ENCODE peak calls at places on chromosomes 5 and 9, in nine cellular contexts. M is Calu3, A is SK-N-DZ, N is T-helper 17 cell, W is posterior cingulate gyrus, R is AG04449, B is dermis blood vessel endothelial cell, E is NCI-H1436, X is fibroblast of pulmonary artery. J is an unnamed sample.
A peak's percentile ranks its signal among the peaks of the same experiment; 100 is the strongest.

GRCh38 chr5:67414712-67415111 is 218.1 kb upstream of the CD180 start:
- DNase-seq in M (no peak), A (no peak), N (no peak), W (no peak), R (peak; percentile 26), B (peak; percentile 17), E (no peak), X (peak; percentile 64), J (no peak)

GRCh38 chr5:136056336-136056735 is 27.5 kb downstream of the TGFBI start:
- DNase-seq in M (no peak), A (no peak), N (no peak), W (no peak), R (no peak), B (no peak), E (no peak), X (no peak), J (no peak)

GRCh38 chr5:137605377-137605776 is 106.3 kb upstream of the SPOCK1 start:
- DNase-seq in M (no peak), A (no peak), N (no peak), W (no peak), R (no peak), B (peak; percentile 20), E (peak; percentile 43), X (peak; percentile 25), J (peak; percentile 29)

GRCh38 chr9:115267788-115268187 is 149.8 kb upstream of the TNC start:
- DNase-seq in M (no peak), A (no peak), N (no peak), W (no peak), R (no peak), B (no peak), E (no peak), X (peak; percentile 50), J (no peak)

GRCh38 chr5:54249210-54250028 is 61.0 kb downstream of the ARL15 start:
- DNase-seq in M (peak; percentile 52), A (peak; percentile 51), N (no peak), W (no peak), R (no peak), B (no peak), E (no peak), X (no peak), J (no peak)

GRCh38 chr9:124041817-124042116 is 30.2 kb downstream of the LHX2 start:
- DNase-seq in M (no peak), A (no peak), N (no peak), W (peak; percentile 57), R (no peak), B (no peak), E (no peak), X (no peak), J (no peak)

GRCh38 chr9:94921656-94922055 is 195.2 kb downstream of the AOPEP start:
- DNase-seq in M (no peak), A (no peak), N (no peak), W (no peak), R (no peak), B (no peak), E (no peak), X (no peak), J (no peak)

GRCh38 chr9:89473762-89474469 is 24.0 kb downstream of the SEMA4D start:
- DNase-seq in M (no peak), A (no peak), N (no peak), W (no peak), R (no peak), B (no peak), E (peak; percentile 8), X (no peak), J (no peak)

GRCh38 chr9:129716091-129716490 is 36.8 kb downstream of the PTGES start:
- DNase-seq in M (no peak), A (no peak), N (no peak), W (no peak), R (no peak), B (no peak), E (no peak), X (peak; percentile 22), J (no peak)

GRCh38 chr5:171850354-171850947 is 64.8 kb downstream of the SMIM23 start:
- DNase-seq in M (no peak), A (peak; percentile 34), N (no peak), W (no peak), R (no peak), B (peak; percentile 25), E (no peak), X (no peak), J (no peak)

GRCh38 chr5:109862301-109862700 is 172.6 kb downstream of the MAN2A1 start:
- DNase-seq in M (no peak), A (no peak), N (no peak), W (no peak), R (no peak), B (no peak), E (no peak), X (no peak), J (no peak)

GRCh38 chr5:125181955-125182354 is 435.5 kb upstream of the ZNF608 start:
- DNase-seq in M (no peak), A (no peak), N (no peak), W (no peak), R (no peak), B (no peak), E (no peak), X (no peak), J (no peak)

GRCh38 chr5:74949976-74950375 is 83.8 kb upstream of the FAM169A start:
- DNase-seq in M (no peak), A (no peak), N (no peak), W (no peak), R (no peak), B (no peak), E (no peak), X (no peak), J (no peak)

GRCh38 chr5:109454726-109455505 is 45.1 kb upstream of the PJA2 start:
- DNase-seq in M (no peak), A (no peak), N (no peak), W (no peak), R (no peak), B (peak; percentile 57), E (no peak), X (peak; percentile 65), J (peak; percentile 59)

GRCh38 chr5:158899792-158900191 is 199.9 kb downstream of the EBF1 start:
- DNase-seq in M (no peak), A (no peak), N (no peak), W (no peak), R (no peak), B (no peak), E (no peak), X (no peak), J (no peak)

GRCh38 chr5:65012411-65012972 is 243.8 kb downstream of the CWC27 start:
- DNase-seq in M (no peak), A (no peak), N (no peak), W (no peak), R (no peak), B (no peak), E (no peak), X (no peak), J (no peak)

GRCh38 chr9:3521961-3522360 is 3.8 kb downstream of the RFX3 start:
- DNase-seq in M (no peak), A (no peak), N (no peak), W (no peak), R (no peak), B (no peak), E (no peak), X (no peak), J (no peak)

GRCh38 chr5:139901251-139901575 is 105.6 kb downstream of the PSD2 start:
- DNase-seq in M (no peak), A (no peak), N (no peak), W (no peak), R (no peak), B (no peak), E (no peak), X (no peak), J (no peak)

GRCh38 chr5:179871506-179871905 is 12.9 kb upstream of the MRNIP start:
- DNase-seq in M (no peak), A (no peak), N (no peak), W (no peak), R (no peak), B (no peak), E (no peak), X (no peak), J (no peak)

GRCh38 chr5:81884871-81885270 is 87.0 kb upstream of the ATG10 start:
- DNase-seq in M (no peak), A (no peak), N (no peak), W (no peak), R (no peak), B (no peak), E (no peak), X (no peak), J (no peak)

GRCh38 chr5:167029488-167029887 is 1262.0 kb upstream of the WWC1 start:
- DNase-seq in M (peak; percentile 16), A (no peak), N (no peak), W (no peak), R (no peak), B (no peak), E (no peak), X (no peak), J (no peak)

GRCh38 chr5:17094830-17095229 is 122.6 kb upstream of the BASP1 start:
- DNase-seq in M (no peak), A (no peak), N (no peak), W (no peak), R (no peak), B (no peak), E (no peak), X (peak; percentile 26), J (no peak)

GRCh38 chr9:121784706-121785426 is 133.4 kb downstream of the DAB2IP start:
- DNase-seq in M (no peak), A (no peak), N (no peak), W (peak; percentile 77), R (no peak), B (no peak), E (no peak), X (no peak), J (no peak)

GRCh38 chr5:1728846-1729245 is 70.8 kb downstream of the MRPL36 start:
- DNase-seq in M (no peak), A (no peak), N (no peak), W (peak; percentile 52), R (no peak), B (no peak), E (no peak), X (no peak), J (no peak)

GRCh38 chr9:107222020-107222522 is 61.0 kb upstream of the RAD23B start:
- DNase-seq in M (no peak), A (no peak), N (no peak), W (no peak), R (no peak), B (no peak), E (no peak), X (peak; percentile 51), J (no peak)

GRCh38 chr5:126341906-126342625 is 81.1 kb upstream of the GRAMD2B start:
- DNase-seq in M (no peak), A (no peak), N (no peak), W (no peak), R (no peak), B (no peak), E (no peak), X (no peak), J (no peak)

GRCh38 chr5:80116465-80116864 is 81.3 kb downstream of the THBS4 start:
- DNase-seq in M (no peak), A (no peak), N (no peak), W (no peak), R (no peak), B (no peak), E (no peak), X (no peak), J (no peak)

GRCh38 chr5:178350361-178351220 is 118.0 kb upstream of the PHYKPL start:
- DNase-seq in M (no peak), A (no peak), N (no peak), W (peak; percentile 71), R (no peak), B (no peak), E (no peak), X (no peak), J (no peak)

GRCh38 chr5:36357391-36357790 is 55.7 kb upstream of the RANBP3L start:
- DNase-seq in M (no peak), A (no peak), N (no peak), W (peak; percentile 68), R (peak; percentile 80), B (no peak), E (no peak), X (peak; percentile 73), J (no peak)

GRCh38 chr5:35183243-35183955 is 46.9 kb downstream of the PRLR start:
- DNase-seq in M (peak; percentile 44), A (peak; percentile 28), N (no peak), W (peak; percentile 82), R (no peak), B (peak; percentile 7), E (no peak), X (peak; percentile 70), J (peak; percentile 4)

GRCh38 chr5:153988510-153988909 is 50.2 kb downstream of the FAM114A2 start:
- DNase-seq in M (no peak), A (no peak), N (no peak), W (no peak), R (no peak), B (no peak), E (no peak), X (no peak), J (no peak)